ENCODE peak calls at places on chromosome 9, in ten cellular contexts. One of them, this sample, is unnamed.

GRCh38 chr9:135146766-135147472 is 59.5 kb downstream of the OLFM1 start:
- DNase-seq in aorta: no peak
- DNase-seq in mesendoderm: no peak
- DNase-seq in substantia nigra: peak; percentile 9
- DNase-seq in CD4-positive, alpha-beta T cell: no peak
- DNase-seq in heart left ventricle: no peak
- DNase-seq in coronary artery: no peak
- DNase-seq in AG04450: no peak
- DNase-seq in body of pancreas: no peak
- DNase-seq in left ventricle myocardium inferior: no peak
- DNase-seq in this sample: no peak

GRCh38 chr9:91214867-91215266 is 146.9 kb downstream of the AUH start:
- DNase-seq in aorta: no peak
- DNase-seq in mesendoderm: no peak
- DNase-seq in substantia nigra: no peak
- DNase-seq in CD4-positive, alpha-beta T cell: no peak
- DNase-seq in heart left ventricle: no peak
- DNase-seq in coronary artery: no peak
- DNase-seq in AG04450: no peak
- DNase-seq in body of pancreas: no peak
- DNase-seq in left ventricle myocardium inferior: no peak
- DNase-seq in this sample: no peak

GRCh38 chr9:132806723-132807421 is 71.2 kb downstream of the AK8 start:
- DNase-seq in aorta: no peak
- DNase-seq in mesendoderm: peak; percentile 88
- DNase-seq in substantia nigra: no peak
- DNase-seq in CD4-positive, alpha-beta T cell: no peak
- DNase-seq in heart left ventricle: no peak
- DNase-seq in coronary artery: no peak
- DNase-seq in AG04450: no peak
- DNase-seq in body of pancreas: no peak
- DNase-seq in left ventricle myocardium inferior: no peak
- DNase-seq in this sample: no peak

GRCh38 chr9:124209279-124209678 is 48.5 kb upstream of the NEK6 start:
- DNase-seq in aorta: peak; percentile 23
- DNase-seq in mesendoderm: peak; percentile 86
- DNase-seq in substantia nigra: no peak
- DNase-seq in CD4-positive, alpha-beta T cell: no peak
- DNase-seq in heart left ventricle: no peak
- DNase-seq in coronary artery: no peak
- DNase-seq in AG04450: no peak
- DNase-seq in body of pancreas: no peak
- DNase-seq in left ventricle myocardium inferior: no peak
- DNase-seq in this sample: no peak

GRCh38 chr9:16068476-16068875 is 515.6 kb downstream of the CCDC171 start:
- DNase-seq in aorta: no peak
- DNase-seq in mesendoderm: no peak
- DNase-seq in substantia nigra: no peak
- DNase-seq in CD4-positive, alpha-beta T cell: no peak
- DNase-seq in heart left ventricle: no peak
- DNase-seq in coronary artery: no peak
- DNase-seq in AG04450: peak; percentile 93
- DNase-seq in body of pancreas: no peak
- DNase-seq in left ventricle myocardium inferior: no peak
- DNase-seq in this sample: no peak

GRCh38 chr9:71684566-71684965 is 83.7 kb downstream of the CEMIP2 start:
- DNase-seq in aorta: no peak
- DNase-seq in mesendoderm: no peak
- DNase-seq in substantia nigra: no peak
- DNase-seq in CD4-positive, alpha-beta T cell: no peak
- DNase-seq in heart left ventricle: no peak
- DNase-seq in coronary artery: no peak
- DNase-seq in AG04450: no peak
- DNase-seq in body of pancreas: no peak
- DNase-seq in left ventricle myocardium inferior: no peak
- DNase-seq in this sample: no peak

GRCh38 chr9:34992376-34992951 is 2.9 kb downstream of the DNAJB5 start:
- DNase-seq in aorta: peak; percentile 85
- DNase-seq in mesendoderm: peak; percentile 87
- DNase-seq in substantia nigra: peak; percentile 67
- DNase-seq in CD4-positive, alpha-beta T cell: peak; percentile 21
- DNase-seq in heart left ventricle: peak; percentile 73
- DNase-seq in coronary artery: peak; percentile 95
- DNase-seq in AG04450: peak; percentile 72
- DNase-seq in body of pancreas: no peak
- DNase-seq in left ventricle myocardium inferior: peak; percentile 62
- DNase-seq in this sample: no peak

GRCh38 chr9:88741335-88741734 is 206.4 kb downstream of the NXNL2 start:
- DNase-seq in aorta: no peak
- DNase-seq in mesendoderm: peak; percentile 55
- DNase-seq in substantia nigra: no peak
- DNase-seq in CD4-positive, alpha-beta T cell: no peak
- DNase-seq in heart left ventricle: no peak
- DNase-seq in coronary artery: no peak
- DNase-seq in AG04450: no peak
- DNase-seq in body of pancreas: no peak
- DNase-seq in left ventricle myocardium inferior: no peak
- DNase-seq in this sample: no peak

GRCh38 chr9:21683484-21684175 is 118.8 kb upstream of the MTAP start:
- DNase-seq in aorta: no peak
- DNase-seq in mesendoderm: no peak
- DNase-seq in substantia nigra: no peak
- DNase-seq in CD4-positive, alpha-beta T cell: no peak
- DNase-seq in heart left ventricle: no peak
- DNase-seq in coronary artery: no peak
- DNase-seq in AG04450: no peak
- DNase-seq in body of pancreas: no peak
- DNase-seq in left ventricle myocardium inferior: no peak
- DNase-seq in this sample: no peak

GRCh38 chr9:77744877-77745435 is 96.8 kb upstream of the GNA14 start:
- DNase-seq in aorta: no peak
- DNase-seq in mesendoderm: peak; percentile 32
- DNase-seq in substantia nigra: no peak
- DNase-seq in CD4-positive, alpha-beta T cell: no peak
- DNase-seq in heart left ventricle: no peak
- DNase-seq in coronary artery: no peak
- DNase-seq in AG04450: no peak
- DNase-seq in body of pancreas: no peak
- DNase-seq in left ventricle myocardium inferior: no peak
- DNase-seq in this sample: no peak

GRCh38 chr9:127509261-127509954 is 58.1 kb downstream of the LRSAM1 start:
- DNase-seq in aorta: no peak
- DNase-seq in mesendoderm: no peak
- DNase-seq in substantia nigra: no peak
- DNase-seq in CD4-positive, alpha-beta T cell: no peak
- DNase-seq in heart left ventricle: no peak
- DNase-seq in coronary artery: no peak
- DNase-seq in AG04450: no peak
- DNase-seq in body of pancreas: no peak
- DNase-seq in left ventricle myocardium inferior: no peak
- DNase-seq in this sample: no peak

GRCh38 chr9:69134412-69134811 is 39.7 kb upstream of the TJP2 start:
- DNase-seq in aorta: no peak
- DNase-seq in mesendoderm: no peak
- DNase-seq in substantia nigra: no peak
- DNase-seq in CD4-positive, alpha-beta T cell: no peak
- DNase-seq in heart left ventricle: peak; percentile 9
- DNase-seq in coronary artery: no peak
- DNase-seq in AG04450: no peak
- DNase-seq in body of pancreas: no peak
- DNase-seq in left ventricle myocardium inferior: no peak
- DNase-seq in this sample: no peak

GRCh38 chr9:85401998-85402397 is 339.8 kb downstream of the AGTPBP1 start:
- DNase-seq in aorta: no peak
- DNase-seq in mesendoderm: peak; percentile 55
- DNase-seq in substantia nigra: no peak
- DNase-seq in CD4-positive, alpha-beta T cell: no peak
- DNase-seq in heart left ventricle: no peak
- DNase-seq in coronary artery: no peak
- DNase-seq in AG04450: no peak
- DNase-seq in body of pancreas: no peak
- DNase-seq in left ventricle myocardium inferior: no peak
- DNase-seq in this sample: no peak

GRCh38 chr9:91154686-91155085 is 207.0 kb downstream of the AUH start:
- DNase-seq in aorta: no peak
- DNase-seq in mesendoderm: no peak
- DNase-seq in substantia nigra: no peak
- DNase-seq in CD4-positive, alpha-beta T cell: no peak
- DNase-seq in heart left ventricle: no peak
- DNase-seq in coronary artery: no peak
- DNase-seq in AG04450: no peak
- DNase-seq in body of pancreas: no peak
- DNase-seq in left ventricle myocardium inferior: no peak
- DNase-seq in this sample: no peak

GRCh38 chr9:20242767-20243166 is 379.5 kb downstream of the MLLT3 start:
- DNase-seq in aorta: no peak
- DNase-seq in mesendoderm: no peak
- DNase-seq in substantia nigra: no peak
- DNase-seq in CD4-positive, alpha-beta T cell: no peak
- DNase-seq in heart left ventricle: no peak
- DNase-seq in coronary artery: no peak
- DNase-seq in AG04450: no peak
- DNase-seq in body of pancreas: no peak
- DNase-seq in left ventricle myocardium inferior: no peak
- DNase-seq in this sample: no peak

GRCh38 chr9:121304707-121305106 is 36.7 kb downstream of the GSN start:
- DNase-seq in aorta: no peak
- DNase-seq in mesendoderm: no peak
- DNase-seq in substantia nigra: no peak
- DNase-seq in CD4-positive, alpha-beta T cell: no peak
- DNase-seq in heart left ventricle: no peak
- DNase-seq in coronary artery: no peak
- DNase-seq in AG04450: no peak
- DNase-seq in body of pancreas: no peak
- DNase-seq in left ventricle myocardium inferior: no peak
- DNase-seq in this sample: no peak
- H3K27ac ChIP-seq in aorta: no peak overlapping the region
- H3K27ac ChIP-seq in mesendoderm: no peak overlapping the region
- H3K27ac ChIP-seq in substantia nigra: peak overlapping the region; percentile 80
- H3K27ac ChIP-seq in CD4-positive, alpha-beta T cell: no peak overlapping the region
- H3K27ac ChIP-seq in heart left ventricle: peak overlapping the region; percentile 97
- H3K27ac ChIP-seq in coronary artery: peak overlapping the region; percentile 97
- H3K27ac ChIP-seq in AG04450: no peak overlapping the region
- H3K27ac ChIP-seq in body of pancreas: no peak overlapping the region
- H3K27ac ChIP-seq in left ventricle myocardium inferior: peak overlapping the region; percentile 98
- H3K27ac ChIP-seq in this sample: peak overlapping the region; percentile 50

GRCh38 chr9:129725841-129726251 is 27.0 kb downstream of the PTGES start:
- DNase-seq in aorta: peak; percentile 62
- DNase-seq in mesendoderm: no peak
- DNase-seq in substantia nigra: no peak
- DNase-seq in CD4-positive, alpha-beta T cell: no peak
- DNase-seq in heart left ventricle: no peak
- DNase-seq in coronary artery: no peak
- DNase-seq in AG04450: no peak
- DNase-seq in body of pancreas: no peak
- DNase-seq in left ventricle myocardium inferior: no peak
- DNase-seq in this sample: no peak
- H3K27ac ChIP-seq in aorta: peak overlapping the region; percentile 57
- H3K27ac ChIP-seq in mesendoderm: no peak overlapping the region
- H3K27ac ChIP-seq in substantia nigra: no peak overlapping the region
- H3K27ac ChIP-seq in CD4-positive, alpha-beta T cell: no peak overlapping the region
- H3K27ac ChIP-seq in heart left ventricle: peak overlapping the region; percentile 69
- H3K27ac ChIP-seq in coronary artery: peak overlapping the region; percentile 65
- H3K27ac ChIP-seq in AG04450: no peak overlapping the region
- H3K27ac ChIP-seq in body of pancreas: no peak overlapping the region
- H3K27ac ChIP-seq in left ventricle myocardium inferior: no peak overlapping the region
- H3K27ac ChIP-seq in this sample: no peak overlapping the region

GRCh38 chr9:133957328-133957727 is 34.8 kb downstream of the VAV2 start:
- DNase-seq in aorta: peak; percentile 20
- DNase-seq in mesendoderm: peak; percentile 22
- DNase-seq in substantia nigra: no peak
- DNase-seq in CD4-positive, alpha-beta T cell: no peak
- DNase-seq in heart left ventricle: no peak
- DNase-seq in coronary artery: no peak
- DNase-seq in AG04450: no peak
- DNase-seq in body of pancreas: no peak
- DNase-seq in left ventricle myocardium inferior: no peak
- DNase-seq in this sample: no peak

GRCh38 chr9:133953976-133954709 is 38.0 kb downstream of the VAV2 start:
- DNase-seq in aorta: peak; percentile 42
- DNase-seq in mesendoderm: no peak
- DNase-seq in substantia nigra: no peak
- DNase-seq in CD4-positive, alpha-beta T cell: no peak
- DNase-seq in heart left ventricle: no peak
- DNase-seq in coronary artery: no peak
- DNase-seq in AG04450: no peak
- DNase-seq in body of pancreas: no peak
- DNase-seq in left ventricle myocardium inferior: no peak
- DNase-seq in this sample: no peak

GRCh38 chr9:133954862-133955529 is 37.1 kb downstream of the VAV2 start:
- DNase-seq in aorta: peak; percentile 48
- DNase-seq in mesendoderm: no peak
- DNase-seq in substantia nigra: no peak
- DNase-seq in CD4-positive, alpha-beta T cell: peak; percentile 8
- DNase-seq in heart left ventricle: no peak
- DNase-seq in coronary artery: no peak
- DNase-seq in AG04450: no peak
- DNase-seq in body of pancreas: no peak
- DNase-seq in left ventricle myocardium inferior: no peak
- DNase-seq in this sample: no peak

GRCh38 chr9:133956520-133957076 is 35.5 kb downstream of the VAV2 start:
- DNase-seq in aorta: peak; percentile 55
- DNase-seq in mesendoderm: peak; percentile 44
- DNase-seq in substantia nigra: no peak
- DNase-seq in CD4-positive, alpha-beta T cell: no peak
- DNase-seq in heart left ventricle: no peak
- DNase-seq in coronary artery: no peak
- DNase-seq in AG04450: no peak
- DNase-seq in body of pancreas: peak; percentile 72
- DNase-seq in left ventricle myocardium inferior: no peak
- DNase-seq in this sample: no peak

GRCh38 chr9:133955821-133956411 is 36.2 kb downstream of the VAV2 start:
- DNase-seq in aorta: peak; percentile 51
- DNase-seq in mesendoderm: peak; percentile 82
- DNase-seq in substantia nigra: no peak
- DNase-seq in CD4-positive, alpha-beta T cell: peak; percentile 15
- DNase-seq in heart left ventricle: no peak
- DNase-seq in coronary artery: no peak
- DNase-seq in AG04450: no peak
- DNase-seq in body of pancreas: no peak
- DNase-seq in left ventricle myocardium inferior: no peak
- DNase-seq in this sample: no peak
- H3K27ac ChIP-seq in aorta: no peak overlapping the region
- H3K27ac ChIP-seq in mesendoderm: peak overlapping the region; percentile 79
- H3K27ac ChIP-seq in substantia nigra: no peak overlapping the region
- H3K27ac ChIP-seq in CD4-positive, alpha-beta T cell: peak overlapping the region; percentile 25
- H3K27ac ChIP-seq in heart left ventricle: peak overlapping the region; percentile 49
- H3K27ac ChIP-seq in coronary artery: no peak overlapping the region
- H3K27ac ChIP-seq in AG04450: peak overlapping the region; percentile 68
- H3K27ac ChIP-seq in body of pancreas: peak overlapping the region; percentile 75
- H3K27ac ChIP-seq in left ventricle myocardium inferior: peak overlapping the region; percentile 57
- H3K27ac ChIP-seq in this sample: no peak overlapping the region

GRCh38 chr9:104875897-104876296 is 52.1 kb downstream of the ABCA1 start:
- DNase-seq in aorta: no peak
- DNase-seq in mesendoderm: no peak
- DNase-seq in substantia nigra: no peak
- DNase-seq in CD4-positive, alpha-beta T cell: no peak
- DNase-seq in heart left ventricle: no peak
- DNase-seq in coronary artery: no peak
- DNase-seq in AG04450: no peak
- DNase-seq in body of pancreas: no peak
- DNase-seq in left ventricle myocardium inferior: no peak
- DNase-seq in this sample: no peak
- H3K27ac ChIP-seq in aorta: no peak overlapping the region
- H3K27ac ChIP-seq in mesendoderm: no peak overlapping the region
- H3K27ac ChIP-seq in substantia nigra: no peak overlapping the region
- H3K27ac ChIP-seq in CD4-positive, alpha-beta T cell: no peak overlapping the region
- H3K27ac ChIP-seq in heart left ventricle: no peak overlapping the region
- H3K27ac ChIP-seq in coronary artery: no peak overlapping the region
- H3K27ac ChIP-seq in AG04450: no peak overlapping the region
- H3K27ac ChIP-seq in body of pancreas: no peak overlapping the region
- H3K27ac ChIP-seq in left ventricle myocardium inferior: no peak overlapping the region
- H3K27ac ChIP-seq in this sample: no peak overlapping the region